ENCODE peak calls at places on chromosomes 1 and 21, in nine cellular contexts. D is neural crest cell, V is upper lobe of right lung, C is fibroblast of lung, X is mesothelial cell of epicardium, Q is WTC11, R is MM.1S, T is breast epithelium, W is heart left ventricle. K is an unnamed sample.

GRCh38 chr1:110726755-110727154 is 52.0 kb upstream of the KCNA3 start:
- DNase-seq in W (no peak), T (no peak), V (no peak), Q (no peak), R (peak), C (no peak), X (no peak), D (no peak), K (no peak)

GRCh38 chr21:32597205-32597604 is 11.9 kb upstream of the TCP10L start:
- DNase-seq in T (no peak), X (no peak), V (no peak), R (no peak), C (peak), W (no peak), Q (no peak), D (no peak), K (no peak)

GRCh38 chr1:46533179-46533864 is 18.1 kb downstream of the KNCN start:
- DNase-seq in R (no peak), T (no peak), V (peak), Q (peak), D (peak), X (peak), C (peak), W (no peak), K (no peak)

GRCh38 chr1:212118167-212118871 is 82.8 kb downstream of the DTL start:
- DNase-seq in R (no peak), W (no peak), D (no peak), V (no peak), C (peak), T (no peak), Q (no peak), X (no peak), K (no peak)

GRCh38 chr1:151612506-151613274 is 840 bp downstream of the SNX27 start:
- DNase-seq in C (peak), D (peak), R (no peak), V (peak), X (no peak), T (no peak), Q (peak), W (peak), K (no peak)

GRCh38 chr1:167121375-167122120 is 27.7 kb downstream of the STYXL2 start:
- DNase-seq in D (peak), V (peak), X (peak), Q (peak), R (no peak), C (peak), W (no peak), T (no peak), K (no peak)

GRCh38 chr1:229661897-229662296 is 35.9 kb downstream of the URB2 start:
- DNase-seq in X (no peak), W (no peak), V (no peak), C (no peak), D (no peak), T (no peak), Q (no peak), R (no peak), K (no peak)

GRCh38 chr21:17540530-17540929 is 27.7 kb downstream of the CXADR start:
- DNase-seq in R (no peak), W (no peak), Q (no peak), C (no peak), V (no peak), X (no peak), T (no peak), D (no peak), K (no peak)

GRCh38 chr1:234672349-234673135 is 62.6 kb upstream of the IRF2BP2 start:
- DNase-seq in T (no peak), W (no peak), D (no peak), R (no peak), Q (no peak), V (no peak), X (no peak), C (no peak), K (no peak)

GRCh38 chr1:20481643-20482498 is 4.1 kb downstream of the CAMK2N1 start:
- DNase-seq in C (no peak), D (no peak), R (no peak), V (peak), T (no peak), X (no peak), W (no peak), Q (no peak), K (no peak)

GRCh38 chr1:20484526-20485462 is 1.2 kb downstream of the CAMK2N1 start:
- DNase-seq in W (no peak), D (peak), C (no peak), V (peak), T (no peak), R (no peak), Q (no peak), X (peak), K (no peak)

GRCh38 chr1:20483098-20483832 is 2.7 kb downstream of the CAMK2N1 start:
- DNase-seq in R (no peak), D (no peak), X (no peak), C (no peak), V (no peak), Q (no peak), W (no peak), T (no peak), K (no peak)

GRCh38 chr1:20485527-20486456 is at the start of gene CAMK2N1:
- DNase-seq in V (peak), D (peak), X (peak), T (peak), W (peak), C (peak), Q (peak), R (no peak), K (peak)

GRCh38 chr1:20483833-20484525 is 2.0 kb downstream of the CAMK2N1 start:
- DNase-seq in Q (peak), D (peak), R (no peak), V (peak), C (peak), T (no peak), W (no peak), X (no peak), K (peak)
- TF ChIP-seq CTCF in Q (no peak), D (peak), R (no peak), V (no peak), C (peak), T (no peak), W (peak), X (no peak), K (peak)

DNA sequence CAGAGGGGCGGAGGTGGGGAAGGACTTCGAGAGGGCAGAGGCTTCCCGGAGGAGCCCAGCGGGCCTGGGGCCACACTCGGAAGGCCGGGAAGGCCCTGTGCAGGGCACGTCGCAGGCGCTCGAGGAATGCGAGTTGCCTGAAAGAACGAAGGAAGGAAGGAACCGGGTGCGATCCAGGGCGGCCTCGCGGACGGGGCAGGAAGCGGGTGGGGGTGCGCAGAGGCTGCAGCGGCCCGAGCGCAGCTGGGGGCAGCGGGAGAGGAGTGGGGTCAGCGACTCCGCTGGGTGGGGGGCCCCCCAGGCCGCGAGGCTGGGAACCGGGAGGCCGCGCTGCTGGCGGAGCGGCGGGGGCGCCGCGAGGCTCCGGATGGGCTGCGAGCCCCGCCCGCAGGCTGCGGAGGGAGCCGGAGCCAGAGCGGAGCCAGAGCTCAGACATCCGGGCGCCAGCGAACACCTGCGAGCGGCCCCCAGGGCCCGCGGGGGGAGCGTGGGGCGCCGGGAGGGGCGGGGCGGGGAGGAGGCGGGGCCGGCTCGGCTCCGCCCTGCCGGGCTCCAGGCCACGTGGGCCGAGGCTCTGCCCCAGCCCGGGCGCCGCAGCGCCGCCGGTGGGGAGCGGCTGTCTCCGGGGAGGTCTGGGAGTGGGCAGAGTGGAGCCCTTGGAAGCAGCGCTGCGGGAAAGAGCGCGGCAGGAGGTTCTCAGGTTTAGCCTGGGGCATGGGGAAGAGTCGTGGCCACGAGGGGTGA is 4.6 kb downstream of the ID3 start:
- DNase-seq in W (peak), C (peak), R (peak), X (peak), Q (peak), T (peak), D (peak), V (peak), K (peak)
- TF ChIP-seq CTCF in W (peak), C (peak), R (peak), X (no peak), Q (no peak), T (no peak), D (peak), V (no peak), K (peak)

GRCh38 chr1:62294211-62294610 is 25.0 kb downstream of the KANK4 start:
- DNase-seq in R (no peak), C (peak), W (no peak), V (no peak), X (no peak), Q (peak), D (no peak), T (no peak), K (no peak)
- TF ChIP-seq CTCF in R (no peak), C (peak), W (no peak), V (peak), X (peak), Q (no peak), D (peak), T (no peak), K (peak)

GRCh38 chr1:79044974-79045650 is 38.6 kb upstream of the ADGRL4 start:
- DNase-seq in W (no peak), V (no peak), X (no peak), D (no peak), T (no peak), R (no peak), Q (peak), C (peak), K (no peak)
- TF ChIP-seq CTCF in W (no peak), V (no peak), X (no peak), D (no peak), T (no peak), R (no peak), Q (no peak), C (peak), K (peak)